ENCODE peak calls at places on chromosomes 5 and 9, in six cellular contexts. I, L, B, W, V and A are unnamed samples.

GRCh38 chr5:73201547-73202513 is 28.8 kb downstream of the TMEM174 start:
- DNase-seq in I (peak), L (peak), B (peak), W (peak), V (peak), A (peak)

GRCh38 chr5:13783731-13784130 is 160.8 kb downstream of the DNAH5 start:
- DNase-seq in I (no peak), L (no peak), B (no peak), W (no peak), V (no peak), A (no peak)

GRCh38 chr5:177369050-177369912 is 11.6 kb downstream of the RGS14 start:
- DNase-seq in I (no peak), L (no peak), B (no peak), W (peak), V (no peak), A (no peak)

GRCh38 chr5:141402553-141403328 is at the start of gene PCDHGA9:
- DNase-seq in I (no peak), L (no peak), B (no peak), W (no peak), V (no peak), A (no peak)

GRCh38 chr5:181059297-181060230 is 19.5 kb downstream of the BTNL9 start:
- DNase-seq in I (no peak), L (no peak), B (no peak), W (no peak), V (no peak), A (no peak)

GRCh38 chr5:149271195-149271716 is 403 bp upstream of the AFAP1L1 start:
- DNase-seq in I (no peak), L (no peak), B (no peak), W (no peak), V (no peak), A (no peak)

GRCh38 chr5:32323741-32324140 is 11.0 kb upstream of the MTMR12 start:
- DNase-seq in I (no peak), L (no peak), B (no peak), W (no peak), V (no peak), A (no peak)

GRCh38 chr5:108278285-108279240 is 103.3 kb downstream of the FBXL17 start:
- DNase-seq in I (no peak), L (no peak), B (no peak), W (peak), V (no peak), A (no peak)

GRCh38 chr9:75892168-75892901 is 1.9 kb downstream of the PCSK5 start:
- DNase-seq in I (no peak), L (no peak), B (no peak), W (no peak), V (peak), A (no peak)